ENCODE peak calls at places on chromosomes 7 and 10, in nine cellular contexts. O, G, V, A, I, P, B, Q and J are unnamed samples.

GRCh38 chr10:6247041-6247712 is 44.4 kb downstream of the PFKFB3 start:
- DNase-seq in O (no peak), G (no peak), V (no peak), A (no peak), I (no peak), P (no peak), B (no peak), Q (no peak), J (no peak)

GRCh38 chr10:12549297-12549696 is 199.9 kb downstream of the CAMK1D start:
- DNase-seq in O (no peak), G (no peak), V (no peak), A (no peak), I (no peak), P (no peak), B (no peak), Q (no peak), J (no peak)

GRCh38 chr7:48718731-48719387 is 205.5 kb upstream of the CDC14C start:
- DNase-seq in O (no peak), G (no peak), V (no peak), A (no peak), I (no peak), P (no peak), B (peak), Q (no peak), J (no peak)

GRCh38 chr7:92391071-92391470 is 56.2 kb upstream of the GATAD1 start:
- DNase-seq in O (no peak), G (no peak), V (no peak), A (no peak), I (no peak), P (no peak), B (no peak), Q (no peak), J (no peak)

GRCh38 chr7:135745702-135746312 is 2.8 kb downstream of the FAM180A start:
- DNase-seq in O (no peak), G (peak), V (no peak), A (no peak), I (no peak), P (peak), B (no peak), Q (peak), J (no peak)

GRCh38 chr10:118047363-118047719 is 600 bp upstream of the RAB11FIP2 start:
- DNase-seq in O (no peak), G (no peak), V (no peak), A (peak), I (no peak), P (no peak), B (no peak), Q (no peak), J (peak)

GRCh38 chr7:17233643-17234397 is 64.6 kb upstream of the AHR start:
- DNase-seq in O (peak), G (no peak), V (no peak), A (no peak), I (no peak), P (peak), B (no peak), Q (no peak), J (no peak)

GRCh38 chr10:95728535-95728934 is 27.4 kb upstream of the ENTPD1 start:
- DNase-seq in O (no peak), G (no peak), V (no peak), A (no peak), I (no peak), P (no peak), B (no peak), Q (no peak), J (no peak)

GRCh38 chr10:28367865-28368541 is 65.1 kb upstream of the MPP7 start:
- DNase-seq in O (peak), G (no peak), V (no peak), A (peak), I (no peak), P (no peak), B (no peak), Q (no peak), J (no peak)

GRCh38 chr10:4006848-4007247 is 221.8 kb upstream of the KLF6 start:
- DNase-seq in O (no peak), G (no peak), V (no peak), A (no peak), I (no peak), P (no peak), B (no peak), Q (no peak), J (no peak)

GRCh38 chr7:2810682-2811471 is 33.2 kb downstream of the GNA12 start:
- DNase-seq in O (no peak), G (no peak), V (no peak), A (no peak), I (no peak), P (no peak), B (no peak), Q (no peak), J (no peak)

GRCh38 chr10:116845823-116846222 is 3.5 kb upstream of the ENO4 start:
- DNase-seq in O (no peak), G (no peak), V (no peak), A (no peak), I (no peak), P (no peak), B (no peak), Q (no peak), J (no peak)

GRCh38 chr10:97042716-97043562 is 142.8 kb downstream of the SLIT1 start:
- DNase-seq in O (no peak), G (no peak), V (no peak), A (no peak), I (no peak), P (no peak), B (no peak), Q (no peak), J (no peak)

GRCh38 chr7:23467731-23468720 is 2.3 kb downstream of the IGF2BP3 start:
- DNase-seq in O (peak), G (no peak), V (no peak), A (no peak), I (no peak), P (peak), B (no peak), Q (no peak), J (peak)

GRCh38 chr7:29255199-29255838 is 60.7 kb downstream of the CHN2 start:
- DNase-seq in O (no peak), G (no peak), V (no peak), A (no peak), I (no peak), P (no peak), B (no peak), Q (no peak), J (no peak)

GRCh38 chr10:13922591-13922990 is 335.8 kb downstream of the PRPF18 start:
- DNase-seq in O (no peak), G (peak), V (no peak), A (no peak), I (no peak), P (no peak), B (no peak), Q (no peak), J (no peak)

GRCh38 chr10:132942101-132942739 is at the start of gene CFAP46:
- DNase-seq in O (peak), G (peak), V (no peak), A (peak), I (no peak), P (no peak), B (no peak), Q (no peak), J (no peak)

GRCh38 chr7:9264395-9264794 is 831.0 kb downstream of the NXPH1 start:
- DNase-seq in O (no peak), G (no peak), V (no peak), A (no peak), I (no peak), P (no peak), B (no peak), Q (no peak), J (no peak)

GRCh38 chr10:50325449-50326188 is 74.3 kb upstream of the ASAH2 start:
- DNase-seq in O (no peak), G (peak), V (no peak), A (peak), I (peak), P (peak), B (no peak), Q (peak), J (no peak)

GRCh38 chr10:45569471-45569870 is 103.1 kb downstream of the ZFAND4 start:
- DNase-seq in O (no peak), G (no peak), V (no peak), A (no peak), I (no peak), P (no peak), B (no peak), Q (no peak), J (no peak)

GRCh38 chr7:110718514-110719205 is 372.3 kb upstream of the LRRN3 start:
- DNase-seq in O (no peak), G (no peak), V (no peak), A (no peak), I (no peak), P (no peak), B (no peak), Q (no peak), J (no peak)

GRCh38 chr7:2894118-2894940 is 50.2 kb upstream of the GNA12 start:
- DNase-seq in O (peak), G (no peak), V (peak), A (no peak), I (no peak), P (no peak), B (no peak), Q (no peak), J (no peak)

GRCh38 chr10:27391325-27391724 is 112.8 kb upstream of the RAB18 start:
- DNase-seq in O (no peak), G (no peak), V (no peak), A (no peak), I (no peak), P (no peak), B (no peak), Q (no peak), J (no peak)

GRCh38 chr7:78448915-78449314 is 650.3 kb downstream of the PHTF2 start:
- DNase-seq in O (no peak), G (no peak), V (no peak), A (no peak), I (no peak), P (no peak), B (no peak), Q (no peak), J (no peak)

GRCh38 chr10:70846795-70847194 is 31.0 kb downstream of the SGPL1 start:
- DNase-seq in O (no peak), G (no peak), V (no peak), A (no peak), I (no peak), P (no peak), B (no peak), Q (no peak), J (no peak)

GRCh38 chr10:60669491-60669890 is 108.8 kb upstream of the CDK1 start:
- DNase-seq in O (no peak), G (no peak), V (no peak), A (no peak), I (no peak), P (no peak), B (no peak), Q (no peak), J (no peak)

GRCh38 chr10:78336402-78336791 is 302.7 kb downstream of the RPS24 start:
- DNase-seq in O (no peak), G (peak), V (no peak), A (no peak), I (peak), P (no peak), B (no peak), Q (no peak), J (no peak)

GRCh38 chr7:67484244-67484751 is 487.7 kb downstream of the TYW1 start:
- DNase-seq in O (peak), G (peak), V (no peak), A (peak), I (peak), P (peak), B (peak), Q (no peak), J (peak)

GRCh38 chr10:354901-355617 is 219.8 kb downstream of the ZMYND11 start:
- DNase-seq in O (no peak), G (no peak), V (no peak), A (no peak), I (no peak), P (no peak), B (no peak), Q (no peak), J (no peak)

GRCh38 chr7:31151849-31152248 is 99.7 kb downstream of the ADCYAP1R1 start:
- DNase-seq in O (no peak), G (no peak), V (no peak), A (no peak), I (no peak), P (no peak), B (no peak), Q (no peak), J (no peak)

GRCh38 chr10:47048533-47048905 is 137.3 kb downstream of the PTPN20 start:
- DNase-seq in O (no peak), G (no peak), V (no peak), A (no peak), I (peak), P (no peak), B (no peak), Q (no peak), J (no peak)

GRCh38 chr7:140316165-140316661 is 82.1 kb downstream of the SLC37A3 start:
- DNase-seq in O (no peak), G (peak), V (no peak), A (peak), I (peak), P (peak), B (no peak), Q (peak), J (no peak)

GRCh38 chr10:118950190-118950658 is 79.3 kb upstream of the NANOS1 start:
- DNase-seq in O (no peak), G (no peak), V (no peak), A (no peak), I (no peak), P (no peak), B (peak), Q (no peak), J (no peak)

GRCh38 chr10:132961864-132962622 is 19.7 kb upstream of the CFAP46 start:
- DNase-seq in O (peak), G (peak), V (peak), A (peak), I (peak), P (peak), B (peak), Q (no peak), J (no peak)

GRCh38 chr10:67815571-67816059 is 22.4 kb downstream of the DNAJC12 start:
- DNase-seq in O (no peak), G (no peak), V (no peak), A (no peak), I (no peak), P (no peak), B (peak), Q (no peak), J (no peak)

GRCh38 chr10:20767028-20767427 is 130.1 kb downstream of the NEBL start:
- DNase-seq in O (no peak), G (no peak), V (no peak), A (no peak), I (no peak), P (no peak), B (no peak), Q (no peak), J (no peak)

GRCh38 chr7:51082096-51082840 is 234.3 kb downstream of the COBL start:
- DNase-seq in O (no peak), G (no peak), V (no peak), A (peak), I (no peak), P (no peak), B (no peak), Q (no peak), J (no peak)